ENCODE peak calls at places on chromosomes 1 and 21, in five cellular contexts. One of them, this sample, is unnamed.
A peak's percentile ranks its signal among the peaks of the same experiment; 100 is the strongest.

GRCh38 chr1:207958376-207959139 is 47.6 kb upstream of the CD34 start:
- DNase-seq in nucleus accumbens: no peak
- DNase-seq in HFFc6: no peak
- DNase-seq in iPS DF 6.9: no peak
- DNase-seq in GM13976: no peak
- DNase-seq in this sample: no peak

GRCh38 chr1:54110991-54111390 is 41.8 kb downstream of the CDCP2 start:
- DNase-seq in nucleus accumbens: no peak
- DNase-seq in GM13976: no peak
- DNase-seq in iPS DF 6.9: no peak
- DNase-seq in HFFc6: no peak
- DNase-seq in this sample: no peak

GRCh38 chr1:171081220-171081993 is 9.3 kb upstream of the FMO3 start:
- DNase-seq in iPS DF 6.9: no peak
- DNase-seq in GM13976: peak; percentile 20
- DNase-seq in HFFc6: peak; percentile 4
- DNase-seq in nucleus accumbens: no peak
- DNase-seq in this sample: no peak

GRCh38 chr1:178031856-178032320 is 62.0 kb upstream of the RASAL2 start:
- DNase-seq in GM13976: peak; percentile 78
- DNase-seq in HFFc6: peak; percentile 85
- DNase-seq in iPS DF 6.9: peak; percentile 63
- DNase-seq in nucleus accumbens: peak; percentile 84
- DNase-seq in this sample: peak; percentile 63

GRCh38 chr1:208161656-208162375 is 82.4 kb downstream of the PLXNA2 start:
- DNase-seq in GM13976: no peak
- DNase-seq in nucleus accumbens: no peak
- DNase-seq in HFFc6: peak; percentile 46
- DNase-seq in iPS DF 6.9: no peak
- DNase-seq in this sample: no peak

GRCh38 chr1:209809601-209810000 is 3.7 kb upstream of the IRF6 start:
- DNase-seq in HFFc6: no peak
- DNase-seq in iPS DF 6.9: no peak
- DNase-seq in GM13976: no peak
- DNase-seq in nucleus accumbens: no peak
- DNase-seq in this sample: no peak

GRCh38 chr1:230818881-230819280 is 49.4 kb downstream of the C1orf198 start:
- DNase-seq in HFFc6: no peak
- DNase-seq in nucleus accumbens: no peak
- DNase-seq in GM13976: no peak
- DNase-seq in iPS DF 6.9: no peak
- DNase-seq in this sample: no peak

GRCh38 chr1:63454269-63454668 is 68.8 kb downstream of the ITGB3BP start:
- DNase-seq in GM13976: no peak
- DNase-seq in nucleus accumbens: no peak
- DNase-seq in HFFc6: peak; percentile 19
- DNase-seq in iPS DF 6.9: no peak
- DNase-seq in this sample: no peak

GRCh38 chr1:91672601-91673161 is 172.0 kb downstream of the CDC7 start:
- DNase-seq in GM13976: no peak
- DNase-seq in nucleus accumbens: no peak
- DNase-seq in iPS DF 6.9: no peak
- DNase-seq in HFFc6: no peak
- DNase-seq in this sample: no peak

GRCh38 chr1:85278853-85279314 is 2.5 kb upstream of the BCL10 start:
- DNase-seq in HFFc6: peak; percentile 95
- DNase-seq in nucleus accumbens: peak; percentile 19
- DNase-seq in GM13976: peak; percentile 54
- DNase-seq in iPS DF 6.9: no peak
- DNase-seq in this sample: no peak

GRCh38 chr1:8660455-8660854 is 157.0 kb downstream of the RERE start:
- DNase-seq in nucleus accumbens: peak; percentile 58
- DNase-seq in GM13976: no peak
- DNase-seq in HFFc6: peak; percentile 93
- DNase-seq in iPS DF 6.9: no peak
- DNase-seq in this sample: no peak

GRCh38 chr1:102183711-102184110 is 187.0 kb upstream of the OLFM3 start:
- DNase-seq in HFFc6: no peak
- DNase-seq in GM13976: no peak
- DNase-seq in nucleus accumbens: no peak
- DNase-seq in iPS DF 6.9: no peak
- DNase-seq in this sample: no peak

GRCh38 chr1:206706298-206706791 is 21.6 kb downstream of the MAPKAPK2 start:
- DNase-seq in iPS DF 6.9: no peak
- DNase-seq in nucleus accumbens: no peak
- DNase-seq in GM13976: no peak
- DNase-seq in HFFc6: peak; percentile 35
- DNase-seq in this sample: no peak

GRCh38 chr1:198121058-198121829 is 35.6 kb upstream of the NEK7 start:
- DNase-seq in HFFc6: peak; percentile 81
- DNase-seq in nucleus accumbens: no peak
- DNase-seq in GM13976: no peak
- DNase-seq in iPS DF 6.9: no peak
- DNase-seq in this sample: no peak

GRCh38 chr21:26061437-26061836 is 109.1 kb downstream of the APP start:
- DNase-seq in nucleus accumbens: no peak
- DNase-seq in HFFc6: no peak
- DNase-seq in GM13976: no peak
- DNase-seq in iPS DF 6.9: no peak
- DNase-seq in this sample: no peak

GRCh38 chr1:91901231-91901630 is 15.3 kb upstream of the TGFBR3 start:
- DNase-seq in nucleus accumbens: no peak
- DNase-seq in HFFc6: no peak
- DNase-seq in iPS DF 6.9: no peak
- DNase-seq in GM13976: no peak
- DNase-seq in this sample: no peak

GRCh38 chr1:204398197-204399125 is 13.2 kb downstream of the PPP1R15B start:
- DNase-seq in GM13976: peak; percentile 78
- DNase-seq in HFFc6: peak; percentile 86
- DNase-seq in nucleus accumbens: peak; percentile 25
- DNase-seq in iPS DF 6.9: peak; percentile 74
- DNase-seq in this sample: peak; percentile 86

GRCh38 chr1:207414606-207415108 is 39.5 kb upstream of the CR2 start:
- DNase-seq in GM13976: peak; percentile 69
- DNase-seq in HFFc6: no peak
- DNase-seq in iPS DF 6.9: no peak
- DNase-seq in nucleus accumbens: no peak
- DNase-seq in this sample: peak; percentile 58

GRCh38 chr1:195577748-195578147 is 1030.5 kb downstream of the KCNT2 start:
- DNase-seq in iPS DF 6.9: no peak
- DNase-seq in GM13976: no peak
- DNase-seq in nucleus accumbens: no peak
- DNase-seq in HFFc6: no peak
- DNase-seq in this sample: no peak

GRCh38 chr1:1562556-1563195 is 12.0 kb downstream of the SSU72 start:
- DNase-seq in HFFc6: no peak
- DNase-seq in GM13976: no peak
- DNase-seq in nucleus accumbens: no peak
- DNase-seq in iPS DF 6.9: no peak
- DNase-seq in this sample: no peak

GRCh38 chr1:21517161-21517589 is 8.0 kb downstream of the ALPL start:
- DNase-seq in nucleus accumbens: no peak
- DNase-seq in HFFc6: no peak
- DNase-seq in iPS DF 6.9: no peak
- DNase-seq in GM13976: no peak
- DNase-seq in this sample: peak; percentile 65

GRCh38 chr1:169483500-169483966 is 2.2 kb downstream of the SLC19A2 start:
- DNase-seq in HFFc6: no peak
- DNase-seq in nucleus accumbens: no peak
- DNase-seq in GM13976: no peak
- DNase-seq in iPS DF 6.9: no peak
- DNase-seq in this sample: no peak

GRCh38 chr21:29849735-29850176 is 90.0 kb downstream of the GRIK1 start:
- DNase-seq in HFFc6: peak; percentile 46
- DNase-seq in iPS DF 6.9: peak; percentile 60
- DNase-seq in GM13976: peak; percentile 44
- DNase-seq in nucleus accumbens: peak; percentile 47
- DNase-seq in this sample: peak; percentile 58

GRCh38 chr1:205588691-205589445 is 42.9 kb downstream of the ELK4 start:
- DNase-seq in HFFc6: peak; percentile 46
- DNase-seq in nucleus accumbens: no peak
- DNase-seq in GM13976: no peak
- DNase-seq in iPS DF 6.9: peak; percentile 47
- DNase-seq in this sample: no peak

GRCh38 chr1:83882906-83883305 is 116.0 kb downstream of the TTLL7 start:
- DNase-seq in GM13976: no peak
- DNase-seq in iPS DF 6.9: no peak
- DNase-seq in HFFc6: peak; percentile 52
- DNase-seq in nucleus accumbens: no peak
- DNase-seq in this sample: no peak